ENCODE peak calls at places on chromosome 18, in ten cellular contexts. Q is esophagus squamous epithelium, L is GM23338, K is AG04449, E is adrenal gland, M is transverse colon, G is hepatocyte, P is upper lobe of right lung, H is foreskin fibroblast, A is GM12878. Y is an unnamed sample.

GRCh38 chr18:11323359-11323819 is 174.0 kb upstream of the PIEZO2 start:
- DNase-seq in L (no peak), G (peak), K (no peak), Q (no peak), P (no peak), M (no peak), H (peak), E (peak), A (no peak), Y (no peak)

GRCh38 chr18:23668731-23669130 is 6.0 kb upstream of the ANKRD29 start:
- DNase-seq in P (no peak), A (no peak), E (no peak), G (no peak), M (peak), K (no peak), Q (no peak), H (no peak), L (peak), Y (no peak)

GRCh38 chr18:2979871-2980606 is 32.9 kb downstream of the LPIN2 start:
- DNase-seq in E (no peak), P (no peak), K (no peak), G (no peak), Q (no peak), L (no peak), H (no peak), A (no peak), M (no peak), Y (no peak)

GRCh38 chr18:26956894-26957293 is 91.4 kb upstream of the AQP4 start:
- DNase-seq in A (no peak), K (no peak), M (no peak), H (no peak), L (peak), G (no peak), P (no peak), E (no peak), Q (no peak), Y (peak)

GRCh38 chr18:48944634-48945033 is 6.1 kb downstream of the SMAD7 start:
- DNase-seq in G (peak), E (no peak), Q (no peak), P (peak), K (no peak), L (no peak), H (no peak), A (no peak), M (no peak), Y (no peak)

GRCh38 chr18:41075212-41075611 is 879.8 kb upstream of the PIK3C3 start:
- DNase-seq in P (no peak), L (no peak), E (no peak), A (no peak), H (peak), K (peak), M (no peak), G (peak), Q (no peak), Y (peak)

GRCh38 chr18:64810354-64810753 is 661.5 kb upstream of the LINC00305 start:
- DNase-seq in H (no peak), K (no peak), G (no peak), Q (no peak), P (no peak), E (no peak), M (no peak), L (no peak), A (no peak), Y (no peak)

GRCh38 chr18:3499498-3499897 is 49.5 kb downstream of the TGIF1 start:
- DNase-seq in G (no peak), M (no peak), K (no peak), Q (no peak), A (no peak), P (no peak), L (peak), H (peak), E (no peak), Y (peak)

GRCh38 chr18:32469190-32469611 is 1.5 kb downstream of the GAREM1 start:
- DNase-seq in L (no peak), A (no peak), Q (no peak), E (peak), M (peak), P (no peak), K (no peak), H (peak), G (peak), Y (peak)

GRCh38 chr18:75280427-75281280 is 70.1 kb downstream of the TSHZ1 start:
- DNase-seq in P (no peak), A (no peak), E (no peak), M (peak), Q (no peak), K (no peak), H (peak), L (no peak), G (no peak), Y (no peak)

GRCh38 chr18:75775121-75775520 is 347.6 kb upstream of the SMIM21 start:
- DNase-seq in E (no peak), L (no peak), G (no peak), P (no peak), A (no peak), M (no peak), Q (no peak), H (no peak), K (no peak), Y (no peak)

GRCh38 chr18:5894215-5894612 is 1.1 kb downstream of the TMEM200C start:
- DNase-seq in E (no peak), K (no peak), L (no peak), H (no peak), G (no peak), Q (no peak), P (no peak), M (no peak), A (no peak), Y (no peak)

GRCh38 chr18:31667185-31667584 is 17.2 kb downstream of the B4GALT6 start:
- DNase-seq in K (no peak), H (no peak), P (no peak), L (no peak), E (no peak), Q (no peak), G (no peak), A (no peak), M (no peak), Y (no peak)

GRCh38 chr18:64807560-64807959 is 658.7 kb upstream of the LINC00305 start:
- DNase-seq in M (no peak), K (no peak), E (no peak), Q (no peak), H (peak), A (no peak), L (no peak), P (no peak), G (no peak), Y (no peak)

GRCh38 chr18:36207326-36207725 is 20.0 kb downstream of the MOCOS start:
- DNase-seq in E (no peak), P (no peak), H (no peak), M (no peak), Q (no peak), L (no peak), A (no peak), K (no peak), G (no peak), Y (no peak)

GRCh38 chr18:23825978-23826405 is 136.7 kb downstream of the LAMA3 start:
- DNase-seq in H (peak), A (no peak), G (peak), E (peak), K (no peak), L (no peak), Q (no peak), P (no peak), M (peak), Y (no peak)

GRCh38 chr18:24528857-24529256 is 68.4 kb downstream of the HRH4 start:
- DNase-seq in M (no peak), E (peak), K (no peak), Q (no peak), G (no peak), A (no peak), P (no peak), L (no peak), H (no peak), Y (no peak)

GRCh38 chr18:3671181-3671580 is 221.2 kb downstream of the TGIF1 start:
- DNase-seq in K (no peak), E (no peak), A (no peak), M (peak), Q (no peak), P (no peak), L (no peak), H (no peak), G (no peak), Y (no peak)

GRCh38 chr18:31072175-31072574 is 29.6 kb upstream of the DSC3 start:
- DNase-seq in H (no peak), A (no peak), L (no peak), Q (no peak), G (no peak), P (no peak), M (no peak), E (no peak), K (no peak), Y (no peak)

GRCh38 chr18:58338961-58339722 is 289.7 kb downstream of the ALPK2 start:
- DNase-seq in H (no peak), E (no peak), L (peak), A (no peak), M (no peak), G (peak), P (no peak), Q (no peak), K (no peak), Y (peak)

GRCh38 chr18:22667616-22668422 is 250.1 kb upstream of the CTAGE1 start:
- DNase-seq in A (peak), P (no peak), H (peak), K (peak), G (no peak), E (no peak), M (no peak), L (no peak), Q (no peak), Y (no peak)

GRCh38 chr18:24658302-24658701 is 197.9 kb downstream of the HRH4 start:
- DNase-seq in P (no peak), A (no peak), Q (no peak), K (no peak), H (no peak), E (no peak), L (no peak), G (no peak), M (no peak), Y (no peak)

GRCh38 chr18:681985-682384 is 24.5 kb downstream of the TYMS start:
- DNase-seq in L (no peak), A (no peak), P (no peak), E (no peak), H (no peak), Q (no peak), K (no peak), G (no peak), M (no peak), Y (no peak)

GRCh38 chr18:38551881-38552280 is 986.3 kb upstream of the CELF4 start:
- DNase-seq in K (no peak), A (no peak), P (no peak), L (no peak), H (no peak), G (no peak), M (no peak), E (no peak), Q (no peak), Y (no peak)

GRCh38 chr18:5787936-5788335 is 107.4 kb downstream of the TMEM200C start:
- DNase-seq in E (no peak), H (no peak), G (no peak), L (peak), P (no peak), Q (no peak), K (no peak), A (no peak), M (no peak), Y (no peak)

GRCh38 chr18:57091231-57091630 is 55.7 kb upstream of the BOD1L2 start:
- DNase-seq in L (no peak), M (no peak), G (no peak), A (no peak), H (no peak), Q (no peak), P (no peak), E (no peak), K (no peak), Y (no peak)

GRCh38 chr18:24810561-24810960 is 350.1 kb downstream of the HRH4 start:
- DNase-seq in H (no peak), K (no peak), P (no peak), A (no peak), L (no peak), Q (no peak), G (no peak), M (peak), E (no peak), Y (no peak)

GRCh38 chr18:34592961-34593382 is 117.1 kb upstream of the DTNA start:
- DNase-seq in Q (no peak), A (no peak), M (peak), G (peak), E (peak), L (peak), P (no peak), K (peak), H (peak), Y (peak)

GRCh38 chr18:31042391-31043181 is at the start of gene DSC3:
- DNase-seq in Q (no peak), G (peak), H (peak), P (peak), L (peak), E (no peak), A (no peak), K (no peak), M (peak), Y (peak)

GRCh38 chr18:59910967-59911366 is 11.2 kb downstream of the PMAIP1 start:
- DNase-seq in K (no peak), M (no peak), H (peak), G (peak), A (no peak), P (no peak), Q (no peak), L (no peak), E (peak), Y (no peak)

GRCh38 chr18:5772271-5772670 is 123.1 kb downstream of the TMEM200C start:
- DNase-seq in P (no peak), E (no peak), M (no peak), Q (no peak), G (peak), L (peak), A (no peak), K (no peak), H (no peak), Y (no peak)

GRCh38 chr18:58955738-58956137 is 91.1 kb downstream of the ZNF532 start:
- DNase-seq in P (no peak), K (no peak), Q (no peak), A (no peak), G (no peak), L (no peak), E (no peak), M (no peak), H (peak), Y (no peak)

GRCh38 chr18:74796928-74797576 is 199.4 kb downstream of the ZNF407 start:
- DNase-seq in Q (no peak), A (peak), G (peak), K (peak), L (no peak), E (no peak), H (peak), P (no peak), M (no peak), Y (no peak)

GRCh38 chr18:9619056-9619455 is 4.7 kb upstream of the PPP4R1 start:
- DNase-seq in Q (no peak), E (no peak), L (no peak), P (no peak), H (peak), K (no peak), M (no peak), G (no peak), A (no peak), Y (no peak)

GRCh38 chr18:34322365-34323289 is 97.9 kb upstream of the NOL4 start:
- DNase-seq in E (peak), H (peak), A (peak), Q (no peak), M (peak), P (peak), L (peak), K (no peak), G (peak), Y (peak)

GRCh38 chr18:77250501-77250925 is 865 bp downstream of the GALR1 start:
- DNase-seq in A (no peak), G (no peak), K (no peak), M (no peak), H (peak), L (peak), E (no peak), Q (no peak), P (no peak), Y (peak)

GRCh38 chr18:77250926-77251729 is 1.5 kb downstream of the GALR1 start:
- DNase-seq in G (no peak), Q (no peak), L (peak), E (no peak), A (no peak), M (no peak), P (no peak), K (no peak), H (peak), Y (peak)

GRCh38 chr18:77255426-77256105 is 5.9 kb downstream of the GALR1 start:
- DNase-seq in G (no peak), A (no peak), L (no peak), E (no peak), P (no peak), K (no peak), M (no peak), H (no peak), Q (no peak), Y (no peak)

GRCh38 chr18:77251730-77252050 is 2.0 kb downstream of the GALR1 start:
- DNase-seq in E (no peak), K (no peak), P (no peak), L (peak), H (peak), M (no peak), A (no peak), Q (no peak), G (no peak), Y (no peak)

DNA sequence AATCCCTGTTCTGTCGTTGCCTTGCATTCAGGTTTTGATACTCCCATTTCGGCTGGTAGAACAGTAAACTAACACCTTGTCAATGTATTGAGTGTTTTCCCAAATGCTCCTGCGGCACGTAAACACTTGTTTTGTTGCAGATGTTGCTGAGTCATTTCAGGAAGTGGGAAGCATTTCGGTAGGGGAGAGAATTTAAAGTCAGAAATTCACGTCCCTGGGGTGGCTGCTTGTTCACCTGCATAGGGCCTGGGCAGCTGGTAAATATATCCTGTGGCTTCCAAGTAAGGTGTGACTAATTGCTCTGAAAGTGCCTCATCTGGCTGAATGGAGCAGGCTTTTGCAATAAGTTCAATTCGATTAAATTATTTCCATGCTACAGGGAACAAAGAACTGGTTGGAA is 5.1 kb downstream of the GALR1 start:
- DNase-seq in Q (no peak), K (no peak), M (no peak), A (no peak), H (no peak), E (no peak), P (no peak), L (peak), G (no peak), Y (no peak)
- H3K4me3 ChIP-seq in Q (no peak), K (no peak), M (no peak), A (no peak), H (no peak), E (no peak), P (no peak), L (no peak), G (no peak), Y (no peak)

DNA sequence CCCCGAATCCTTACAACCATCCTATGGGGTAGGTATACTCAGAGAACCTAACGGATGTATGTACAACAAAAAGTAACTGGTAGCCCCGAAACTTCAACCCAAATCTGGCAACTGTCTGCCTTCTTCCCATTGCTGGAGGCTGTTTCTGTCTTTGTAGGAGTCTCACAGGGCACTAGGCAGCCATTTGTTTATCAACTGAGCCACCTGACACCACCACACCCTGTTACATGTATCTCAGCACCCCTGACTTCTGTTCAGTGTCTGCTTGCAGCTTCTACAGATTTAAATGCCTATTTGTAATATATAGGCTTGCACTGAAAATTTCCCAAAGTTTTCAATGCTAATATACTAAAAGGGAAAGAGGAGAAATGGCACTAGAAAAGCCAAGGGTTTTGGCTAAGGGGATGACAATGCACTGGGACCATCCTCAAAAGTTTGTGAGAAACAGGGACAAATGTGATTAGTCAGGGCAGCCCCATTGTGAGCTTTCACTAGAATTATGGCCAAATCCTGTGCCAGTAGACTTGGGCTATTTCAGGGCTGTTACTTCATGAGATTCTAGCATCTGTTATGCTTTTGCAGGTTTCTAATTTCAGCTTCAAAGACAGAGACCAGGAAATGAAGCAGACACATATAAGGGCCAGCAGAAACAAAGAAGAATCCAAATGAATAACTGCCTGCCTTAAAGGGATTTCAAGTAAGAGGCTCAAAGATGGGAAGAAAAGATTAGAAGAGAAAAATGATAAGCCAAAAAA is 103.3 kb downstream of the MYO5B start:
- DNase-seq in K (no peak), M (no peak), G (no peak), P (no peak), E (no peak), L (no peak), H (peak), A (no peak), Q (no peak), Y (no peak)
- H3K4me3 ChIP-seq in K (no peak), M (no peak), G (no peak), P (no peak), E (no peak), L (peak), H (no peak), A (no peak), Q (no peak), Y (no peak)

GRCh38 chr18:69755856-69756496 is 191.7 kb downstream of the CD226 start:
- DNase-seq in L (no peak), Q (no peak), H (no peak), P (no peak), M (no peak), K (no peak), E (no peak), A (no peak), G (no peak), Y (no peak)

GRCh38 chr18:69755041-69755440 is 192.6 kb downstream of the CD226 start:
- DNase-seq in E (no peak), Q (no peak), L (no peak), P (no peak), G (no peak), K (no peak), M (no peak), A (no peak), H (no peak), Y (no peak)

GRCh38 chr18:69759046-69759445 is 188.6 kb downstream of the CD226 start:
- DNase-seq in G (no peak), M (no peak), E (no peak), K (no peak), A (no peak), Q (no peak), L (no peak), H (peak), P (no peak), Y (no peak)

GRCh38 chr18:69757733-69758132 is 189.9 kb downstream of the CD226 start:
- DNase-seq in G (no peak), P (no peak), E (no peak), H (peak), M (no peak), L (peak), K (no peak), A (no peak), Q (no peak), Y (peak)

DNA sequence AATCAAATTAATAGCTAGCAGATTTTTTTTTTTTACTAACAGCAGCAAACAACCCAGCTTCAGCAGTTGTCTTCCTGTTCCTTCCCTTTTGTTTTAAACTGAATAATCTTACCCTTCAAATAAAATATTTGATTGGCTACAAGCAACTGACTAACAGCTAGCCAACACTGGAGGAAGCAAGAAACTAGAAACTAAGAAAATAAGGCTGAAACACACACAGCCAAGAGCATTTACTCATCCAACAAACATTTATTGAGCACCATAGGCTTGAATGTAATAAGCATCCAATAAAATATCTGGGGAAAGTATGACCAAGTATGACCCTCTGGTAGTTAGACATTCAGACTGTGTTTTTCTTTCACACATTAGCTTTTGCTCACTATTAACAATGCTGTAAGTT is 189.2 kb downstream of the CD226 start:
- DNase-seq in M (no peak), P (no peak), H (peak), L (no peak), K (no peak), Q (no peak), E (no peak), G (no peak), A (no peak), Y (no peak)
- H3K4me3 ChIP-seq in M (no peak), P (no peak), H (no peak), L (no peak), K (no peak), Q (no peak), E (no peak), G (no peak), A (no peak), Y (no peak)

GRCh38 chr18:46337206-46337710 is 233.1 kb downstream of the HAUS1 start:
- DNase-seq in H (no peak), L (no peak), M (no peak), G (no peak), Q (no peak), K (no peak), P (no peak), A (no peak), E (no peak), Y (peak)
- H3K4me3 ChIP-seq in H (no peak), L (no peak), M (no peak), G (no peak), Q (no peak), K (no peak), P (no peak), A (no peak), E (no peak), Y (peak)

Y was measured in neural progenitor cell.